ENCODE peak calls at places on chromosomes 1 and 21, in seven cellular contexts. F is GM12865; R is NCI-H510A; E is T-helper 1 cell; D is mesothelial cell of epicardium; L is activated naive CD8-positive, alpha-beta T cell treated with anti-CD3 and anti-CD28 coated beads, Interleukin-2, amount 50 U/mL, for 24 hours; Q is head of caudate nucleus. G is an unnamed sample.

GRCh38 chr1:209155556-209155955 is 428.0 kb upstream of the CAMK1G start:
- DNase-seq in E (no peak), F (no peak), L (no peak), R (no peak), D (no peak), Q (no peak), G (no peak)

GRCh38 chr1:230317823-230318819 is 108.0 kb downstream of the PGBD5 start:
- DNase-seq in F (no peak), D (no peak), E (no peak), R (no peak), L (no peak), Q (no peak), G (no peak)

GRCh38 chr21:40047211-40047610 is 180.0 kb downstream of the PCP4 start:
- DNase-seq in Q (no peak), R (no peak), D (no peak), L (no peak), F (no peak), E (no peak), G (no peak)

GRCh38 chr1:76830373-76830772 is 36.9 kb upstream of the ST6GALNAC5 start:
- DNase-seq in F (peak; percentile 49), L (no peak), E (no peak), Q (no peak), R (no peak), D (no peak), G (no peak)

GRCh38 chr1:78281580-78281979 is 209.2 kb upstream of the PTGFR start:
- DNase-seq in Q (no peak), F (peak; percentile 41), R (no peak), E (no peak), L (no peak), D (no peak), G (no peak)

GRCh38 chr1:30965914-30966313 is 57.4 kb upstream of the SDC3 start:
- DNase-seq in E (no peak), F (no peak), Q (no peak), R (no peak), D (no peak), L (no peak), G (no peak)

GRCh38 chr1:186899577-186899976 is 70.8 kb downstream of the PLA2G4A start:
- DNase-seq in R (no peak), D (no peak), E (no peak), Q (no peak), L (no peak), F (peak; percentile 77), G (no peak)

GRCh38 chr1:227779021-227779441 is 36.4 kb upstream of the PRSS38 start:
- DNase-seq in F (no peak), L (no peak), R (no peak), Q (no peak), D (no peak), E (no peak), G (no peak)

GRCh38 chr1:93552751-93553455 is 105.0 kb downstream of the FNBP1L start:
- DNase-seq in F (no peak), Q (no peak), R (no peak), D (no peak), E (no peak), L (no peak), G (no peak)

GRCh38 chr1:91120915-91121314 is 99.1 kb upstream of the ZNF644 start:
- DNase-seq in R (no peak), F (no peak), Q (no peak), L (no peak), D (no peak), E (no peak), G (no peak)

GRCh38 chr1:172429324-172430127 is 9.0 kb downstream of the C1orf105 start:
- DNase-seq in D (no peak), L (peak; percentile 27), E (peak; percentile 24), R (peak; percentile 2), F (peak; percentile 72), Q (no peak), G (peak; percentile 71)

GRCh38 chr1:89095737-89096136 is 30.2 kb downstream of the GBP2 start:
- DNase-seq in R (no peak), D (no peak), E (no peak), L (no peak), F (no peak), Q (no peak), G (no peak)

GRCh38 chr21:40049031-40049958 is 182.1 kb downstream of the PCP4 start:
- DNase-seq in Q (no peak), D (no peak), E (no peak), F (no peak), L (no peak), R (no peak), G (no peak)

GRCh38 chr1:159775716-159776115 is 5.0 kb upstream of the DUSP23 start:
- DNase-seq in D (no peak), E (no peak), F (no peak), Q (no peak), L (no peak), R (no peak), G (no peak)

GRCh38 chr1:220409751-220410370 is 118.1 kb upstream of the MARK1 start:
- DNase-seq in F (no peak), E (no peak), D (no peak), R (no peak), Q (no peak), L (no peak), G (no peak)

GRCh38 chr1:190474587-190475305 is 2.9 kb downstream of the BRINP3 start:
- DNase-seq in Q (no peak), F (no peak), R (no peak), E (no peak), L (no peak), D (no peak), G (no peak)

GRCh38 chr1:75233302-75233929 is 99.2 kb downstream of the LHX8 start:
- DNase-seq in L (no peak), D (no peak), R (peak; percentile 3), F (peak; percentile 41), Q (no peak), E (no peak), G (no peak)

GRCh38 chr1:107153033-107153432 is 12.2 kb downstream of the NTNG1 start:
- DNase-seq in F (peak; percentile 16), Q (no peak), L (no peak), R (no peak), D (no peak), E (no peak), G (no peak)

GRCh38 chr1:26289158-26290059 is 9.5 kb downstream of the SH3BGRL3 start:
- DNase-seq in D (no peak), L (peak; percentile 61), Q (no peak), R (no peak), F (peak; percentile 92), E (no peak), G (peak; percentile 79)

GRCh38 chr1:200258447-200259375 is 151.1 kb downstream of the ZNF281 start:
- DNase-seq in E (no peak), F (peak; percentile 60), D (no peak), Q (no peak), R (no peak), L (no peak), G (no peak)

GRCh38 chr1:209490013-209490412 is 93.5 kb upstream of the CAMK1G start:
- DNase-seq in Q (no peak), F (no peak), D (no peak), R (no peak), L (no peak), E (no peak), G (no peak)

GRCh38 chr1:208219098-208219658 is 25.0 kb downstream of the PLXNA2 start:
- DNase-seq in Q (no peak), F (no peak), D (no peak), E (no peak), R (no peak), L (no peak), G (no peak)

GRCh38 chr1:156458181-156458503 is 42.4 kb downstream of the MEF2D start:
- DNase-seq in R (no peak), D (no peak), L (no peak), F (no peak), Q (peak; percentile 28), E (no peak), G (no peak)

GRCh38 chr1:23791434-23792047 is 596 bp downstream of the LYPLA2 start:
- DNase-seq in F (peak; percentile 57), D (no peak), L (peak; percentile 44), Q (no peak), R (no peak), E (no peak), G (peak; percentile 54)

GRCh38 chr21:28479660-28480059 is 513.0 kb downstream of the LTN1 start:
- DNase-seq in F (no peak), L (no peak), R (no peak), D (no peak), Q (no peak), E (no peak), G (no peak)

GRCh38 chr1:186680031-186681012 is at the start of gene PTGS2:
- DNase-seq in E (no peak), R (peak; percentile 64), Q (peak; percentile 78), F (peak; percentile 88), D (peak; percentile 49), L (peak; percentile 54), G (peak; percentile 51)

GRCh38 chr1:169193191-169193850 is 86.8 kb downstream of the ATP1B1 start:
- DNase-seq in D (no peak), F (no peak), Q (no peak), E (no peak), L (no peak), R (no peak), G (no peak)